ENCODE peak calls at places on chromosomes 3 and 15, in four cellular contexts. C is GDM1, M is ACHN, F is occipital lobe. V is an unnamed sample.

GRCh38 chr3:31534036-31534435 is 1.3 kb downstream of the STT3B start:
- DNase-seq in C (peak; percentile 8), M (peak; percentile 19), F (no peak), V (no peak)

GRCh38 chr3:125028657-125029056 is 27.1 kb downstream of the HEG1 start:
- DNase-seq in C (no peak), M (no peak), F (no peak), V (no peak)

GRCh38 chr3:127688022-127688415 is 15.3 kb downstream of the ABTB1 start:
- DNase-seq in C (no peak), M (no peak), F (no peak), V (no peak)

GRCh38 chr3:103385991-103386390 is 951.2 kb downstream of the ZPLD1 start:
- DNase-seq in C (no peak), M (no peak), F (no peak), V (no peak)

GRCh38 chr3:50639055-50639494 is 22.1 kb downstream of the MAPKAPK3 start:
- DNase-seq in C (no peak), M (peak; percentile 41), F (no peak), V (no peak)

GRCh38 chr3:113132571-113132996 is 78.8 kb upstream of the BOC start:
- DNase-seq in C (no peak), M (no peak), F (no peak), V (no peak)

GRCh38 chr15:71800835-71801745 is 9.3 kb upstream of the NR2E3 start:
- DNase-seq in C (no peak), M (peak; percentile 80), F (no peak), V (no peak)

GRCh38 chr3:48919215-48920138 is 835 bp downstream of the ARIH2 start:
- DNase-seq in C (peak; percentile 16), M (peak; percentile 54), F (peak; percentile 59), V (no peak)

GRCh38 chr3:178072391-178072790 is 463.8 kb upstream of the KCNMB2 start:
- DNase-seq in C (no peak), M (no peak), F (no peak), V (no peak)

GRCh38 chr15:89749951-89750559 is 994 bp downstream of the MESP1 start:
- DNase-seq in C (no peak), M (peak; percentile 2), F (no peak), V (no peak)

GRCh38 chr3:131960324-131960723 is 74.5 kb downstream of the CPNE4 start:
- DNase-seq in C (no peak), M (no peak), F (no peak), V (no peak)

GRCh38 chr3:53970656-53971055 is 79.0 kb upstream of the SELENOK start:
- DNase-seq in C (no peak), M (peak; percentile 11), F (no peak), V (no peak)